ENCODE peak calls at places on chromosomes 2 and 18, in four cellular contexts. G is GM12878, I is K562, F is HepG2. A is an unnamed sample. For H3K4me1, the result is how much of the 10 kb centered on the place peaks cover.

GRCh38 chr18:27120246-27120645 is 64.9 kb downstream of the CHST9 start:
- DNase-seq in F (no peak), I (no peak), G (no peak), A (no peak)

GRCh38 chr18:7904529-7904928 is 337.4 kb downstream of the PTPRM start:
- DNase-seq in F (no peak), I (no peak), G (no peak), A (no peak)

GRCh38 chr18:1092228-1092627 is 187.6 kb downstream of the ADCYAP1 start:
- DNase-seq in F (peak), I (peak), G (no peak), A (no peak)

GRCh38 chr2:15195723-15196270 is 365.3 kb downstream of the NBAS start:
- DNase-seq in F (no peak), I (no peak), G (no peak), A (no peak)

GRCh38 chr2:85854166-85854509 is 34.7 kb downstream of the ST3GAL5 start:
- DNase-seq in G (no peak), F (no peak), I (no peak), A (no peak)

GRCh38 chr18:61833387-61833786 is 59.4 kb downstream of the RNF152 start:
- DNase-seq in G (peak), I (no peak), F (no peak), A (peak)

GRCh38 chr18:1133541-1133940 is 228.9 kb downstream of the ADCYAP1 start:
- DNase-seq in G (no peak), I (no peak), F (no peak), A (no peak)

GRCh38 chr18:6877288-6877687 is 147.8 kb downstream of the ARHGAP28 start:
- DNase-seq in F (no peak), I (no peak), G (no peak), A (no peak)

GRCh38 chr2:219252900-219253752 is at the start of gene TUBA4B:
- DNase-seq in I (peak), F (no peak), G (no peak), A (peak)

GRCh38 chr18:35682282-35682867 is 100.8 kb downstream of the GALNT1 start:
- DNase-seq in I (peak), F (no peak), G (no peak), A (no peak)

GRCh38 chr2:58620127-58620526 is 379.0 kb upstream of the FANCL start:
- DNase-seq in I (no peak), G (no peak), F (no peak), A (no peak)

GRCh38 chr2:132582360-132582759 is 87.6 kb downstream of the LYPD1 start:
- DNase-seq in F (no peak), G (no peak), I (no peak), A (no peak)

GRCh38 chr2:14896280-14896679 is 263.8 kb downstream of the LRATD1 start:
- DNase-seq in G (no peak), I (no peak), F (no peak), A (no peak)

GRCh38 chr2:70012887-70013286 is 51.5 kb upstream of the ASPRV1 start:
- DNase-seq in F (no peak), G (no peak), I (no peak), A (no peak)

GRCh38 chr2:234290671-234291070 is 206.2 kb downstream of the ARL4C start:
- DNase-seq in I (no peak), F (no peak), G (peak), A (no peak)

GRCh38 chr18:79442508-79443221 is 46.9 kb downstream of the NFATC1 start:
- DNase-seq in G (no peak), I (no peak), F (no peak), A (no peak)

GRCh38 chr18:46134920-46135675 is 30.9 kb downstream of the HAUS1 start:
- DNase-seq in I (no peak), G (no peak), F (no peak), A (no peak)

GRCh38 chr18:11872479-11873136 is 21.4 kb downstream of the CHMP1B start:
- DNase-seq in F (peak), I (peak), G (no peak), A (no peak)

GRCh38 chr2:139885921-139886498 is 1105.8 kb upstream of the NXPH2 start:
- DNase-seq in G (no peak), F (no peak), I (no peak), A (no peak)

GRCh38 chr18:13587001-13587400 is 139.4 kb downstream of the FAM210A start:
- DNase-seq in F (no peak), I (no peak), G (no peak), A (no peak)

GRCh38 chr2:60976271-60976670 is 41.2 kb upstream of the PEX13 start:
- DNase-seq in I (no peak), G (no peak), F (no peak), A (no peak)
- H3K4me1 ChIP-seq in I (under half), G (half or more), F (under half), A (under half)

GRCh38 chr2:48566582-48566981 is 36.6 kb downstream of the STON1 start:
- DNase-seq in G (no peak), F (peak), I (peak), A (no peak)
- TF ChIP-seq NFIC in G (no peak), F (no peak), I (no peak), A (no peak)

DNA sequence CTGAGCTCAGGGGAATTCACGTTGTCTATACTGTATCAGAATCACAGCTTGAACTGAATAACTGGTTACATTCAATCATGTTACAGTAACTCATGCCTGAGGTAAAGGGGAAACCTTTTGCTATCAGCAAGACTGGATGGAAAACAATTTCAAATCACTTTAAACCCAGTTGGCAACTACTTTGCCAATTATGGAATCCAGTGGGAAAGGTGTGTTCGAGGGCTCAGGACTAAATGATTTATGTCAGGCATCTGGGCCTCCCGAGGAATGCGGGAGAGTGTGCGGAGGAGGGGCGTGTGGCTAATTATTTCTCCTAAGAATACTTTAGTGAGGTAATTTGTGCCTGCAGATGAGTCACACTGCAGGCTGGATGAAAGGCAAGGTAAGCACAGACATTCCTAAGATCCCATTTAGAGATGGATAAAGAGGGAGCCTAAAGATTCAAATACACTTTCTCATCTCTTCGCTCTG is 100.1 kb downstream of the HRH4 start:
- DNase-seq in G (no peak), F (no peak), I (no peak), A (no peak)
- TF ChIP-seq REST in G (no peak), F (no peak), I (no peak), A (no peak)

DNA sequence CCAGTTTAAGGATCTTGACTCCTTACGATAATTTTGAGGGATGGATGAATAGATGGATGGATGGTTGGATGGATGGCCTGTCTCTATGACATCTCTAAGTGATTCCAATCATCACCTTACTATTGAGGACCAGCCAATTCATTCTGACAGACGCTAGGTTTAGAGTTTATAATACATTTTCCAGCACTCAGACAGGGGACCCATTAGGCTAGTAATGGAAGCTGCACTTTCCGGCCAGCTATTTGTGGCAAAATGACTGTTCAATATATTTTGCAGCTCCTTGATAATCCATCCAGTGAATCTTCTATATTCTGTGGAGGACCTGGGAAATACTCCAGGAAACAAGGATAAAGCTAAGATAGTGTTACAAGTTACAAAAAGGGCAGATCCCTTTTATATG is 262.9 kb downstream of the TDRD15 start:
- DNase-seq in I (no peak), G (no peak), F (no peak), A (no peak)
- H3K4me1 ChIP-seq in I (under half), G (under half), F (under half), A (under half)